ENCODE peak calls at places on chromosome 6, in five cellular contexts. A is 8988T; Q is cardiac fibroblast; E is stimulated activated naive CD8-positive, alpha-beta T cell treated with anti-CD3 and anti-CD28 coated beads, Interleukin-15, Interleukin-2, amounts not matched to agents 100 U/mL and 50 U/mL, for 24 hours; Y is glutamatergic neuron. L is an unnamed sample.

GRCh38 chr6:39923394-39923793 is 10.9 kb downstream of the MOCS1 start:
- DNase-seq in A (no peak), Q (no peak), E (no peak), Y (no peak), L (no peak)

GRCh38 chr6:139370047-139370706 is 4.3 kb downstream of the CITED2 start:
- DNase-seq in A (no peak), Q (peak; percentile 84), E (no peak), Y (no peak), L (no peak)

GRCh38 chr6:148339766-148340165 is 2.9 kb upstream of the SASH1 start:
- DNase-seq in A (no peak), Q (no peak), E (no peak), Y (no peak), L (no peak)

GRCh38 chr6:45710304-45710821 is 305.3 kb downstream of the CLIC5 start:
- DNase-seq in A (no peak), Q (peak; percentile 46), E (peak; percentile 89), Y (no peak), L (no peak)

GRCh38 chr6:85323435-85324040 is 126.3 kb upstream of the NT5E start:
- DNase-seq in A (peak; percentile 33), Q (peak; percentile 91), E (peak; percentile 84), Y (peak; percentile 87), L (peak; percentile 83)

GRCh38 chr6:100633096-100633766 is 168.5 kb upstream of the SIM1 start:
- DNase-seq in A (no peak), Q (peak; percentile 89), E (no peak), Y (no peak), L (no peak)

GRCh38 chr6:12030993-12031550 is 19.0 kb downstream of the HIVEP1 start:
- DNase-seq in A (no peak), Q (no peak), E (no peak), Y (no peak), L (no peak)

GRCh38 chr6:39426057-39426592 is 103.6 kb upstream of the KCNK16 start:
- DNase-seq in A (no peak), Q (peak; percentile 91), E (no peak), Y (no peak), L (no peak)

GRCh38 chr6:136582702-136583471 is 32.7 kb upstream of the MAP7 start:
- DNase-seq in A (no peak), Q (peak; percentile 92), E (no peak), Y (no peak), L (no peak)

GRCh38 chr6:91486200-91486599 is 899.3 kb upstream of the MAP3K7 start:
- DNase-seq in A (no peak), Q (no peak), E (no peak), Y (no peak), L (no peak)

GRCh38 chr6:53643481-53643965 is 22.0 kb downstream of the KLHL31 start:
- DNase-seq in A (no peak), Q (no peak), E (no peak), Y (no peak), L (no peak)

GRCh38 chr6:79630883-79631799 is at the start of gene SH3BGRL2:
- DNase-seq in A (peak; percentile 79), Q (peak; percentile 61), E (peak; percentile 33), Y (peak; percentile 92), L (no peak)

GRCh38 chr6:35184580-35185301 is 29.0 kb upstream of the SCUBE3 start:
- DNase-seq in A (no peak), Q (no peak), E (no peak), Y (no peak), L (no peak)

GRCh38 chr6:13709698-13710551 is 1.7 kb downstream of the RANBP9 start:
- DNase-seq in A (no peak), Q (peak; percentile 49), E (no peak), Y (no peak), L (peak; percentile 45)

GRCh38 chr6:12602342-12602741 is 114.2 kb upstream of the PHACTR1 start:
- DNase-seq in A (no peak), Q (peak; percentile 52), E (no peak), Y (no peak), L (no peak)

GRCh38 chr6:158786645-158787304 is 32.4 kb downstream of the EZR start:
- DNase-seq in A (no peak), Q (no peak), E (no peak), Y (no peak), L (no peak)

GRCh38 chr6:162467679-162468078 is 259.9 kb downstream of the PRKN start:
- DNase-seq in A (no peak), Q (no peak), E (no peak), Y (no peak), L (no peak)

GRCh38 chr6:37565267-37566208 is 65.8 kb upstream of the CCDC167 start:
- DNase-seq in A (no peak), Q (peak; percentile 8), E (no peak), Y (peak; percentile 97), L (no peak)

GRCh38 chr6:170093276-170093657 is 197.6 kb downstream of the DLL1 start:
- DNase-seq in A (no peak), Q (no peak), E (no peak), Y (no peak), L (no peak)

L was measured in DND-41.